ENCODE peak calls at places on chromosomes 13 and 19, in five cellular contexts. One of them, this sample, is unnamed. For H3K36me3, the result is how much of the 10 kb centered on the place peaks cover.

GRCh38 chr13:71513414-71514063 is 353.5 kb downstream of the DACH1 start:
- DNase-seq in GM23338: no peak
- DNase-seq in GM23248: no peak
- DNase-seq in CD8-positive, alpha-beta memory T cell: no peak
- DNase-seq in tibial artery: no peak
- DNase-seq in this sample: no peak

GRCh38 chr19:6580313-6580712 is 10.6 kb downstream of the CD70 start:
- DNase-seq in GM23248: peak
- DNase-seq in CD8-positive, alpha-beta memory T cell: no peak
- DNase-seq in tibial artery: no peak
- DNase-seq in GM23338: no peak
- DNase-seq in this sample: peak

GRCh38 chr13:79987323-79987722 is 353.6 kb downstream of the SPRY2 start:
- DNase-seq in GM23248: peak
- DNase-seq in GM23338: no peak
- DNase-seq in tibial artery: no peak
- DNase-seq in CD8-positive, alpha-beta memory T cell: no peak
- DNase-seq in this sample: no peak

GRCh38 chr19:5265260-5265659 is 75.4 kb downstream of the PTPRS start:
- DNase-seq in CD8-positive, alpha-beta memory T cell: no peak
- DNase-seq in tibial artery: no peak
- DNase-seq in GM23338: no peak
- DNase-seq in GM23248: no peak
- DNase-seq in this sample: no peak

GRCh38 chr19:14363203-14364097 is 17.8 kb upstream of the ADGRE5 start:
- DNase-seq in tibial artery: peak
- DNase-seq in GM23338: peak
- DNase-seq in CD8-positive, alpha-beta memory T cell: peak
- DNase-seq in GM23248: peak
- DNase-seq in this sample: peak

GRCh38 chr13:42039457-42039945 is 8.9 kb upstream of the DGKH start:
- DNase-seq in CD8-positive, alpha-beta memory T cell: no peak
- DNase-seq in tibial artery: no peak
- DNase-seq in GM23248: no peak
- DNase-seq in GM23338: no peak
- DNase-seq in this sample: no peak

GRCh38 chr13:36848228-36848982 is 29.4 kb downstream of the RFXAP start:
- DNase-seq in GM23338: peak
- DNase-seq in CD8-positive, alpha-beta memory T cell: no peak
- DNase-seq in tibial artery: no peak
- DNase-seq in GM23248: peak
- DNase-seq in this sample: no peak

GRCh38 chr13:77810430-77810829 is 108.2 kb downstream of the EDNRB start:
- DNase-seq in GM23338: peak
- DNase-seq in CD8-positive, alpha-beta memory T cell: no peak
- DNase-seq in tibial artery: no peak
- DNase-seq in GM23248: peak
- DNase-seq in this sample: peak

GRCh38 chr13:42946927-42947326 is 45.1 kb downstream of the EPSTI1 start:
- DNase-seq in GM23248: peak
- DNase-seq in GM23338: no peak
- DNase-seq in tibial artery: no peak
- DNase-seq in CD8-positive, alpha-beta memory T cell: no peak
- DNase-seq in this sample: peak

GRCh38 chr19:19554074-19555023 is 16.3 kb downstream of the CILP2 start:
- DNase-seq in GM23338: peak
- DNase-seq in CD8-positive, alpha-beta memory T cell: peak
- DNase-seq in tibial artery: no peak
- DNase-seq in GM23248: peak
- DNase-seq in this sample: peak

GRCh38 chr19:3284759-3285646 is 60.5 kb downstream of the CELF5 start:
- DNase-seq in tibial artery: no peak
- DNase-seq in GM23248: peak
- DNase-seq in CD8-positive, alpha-beta memory T cell: peak
- DNase-seq in GM23338: peak
- DNase-seq in this sample: peak

GRCh38 chr13:49443327-49443688 is 556 bp downstream of the CAB39L start:
- DNase-seq in GM23248: peak
- DNase-seq in tibial artery: no peak
- DNase-seq in GM23338: no peak
- DNase-seq in CD8-positive, alpha-beta memory T cell: no peak
- DNase-seq in this sample: peak

GRCh38 chr19:58544591-58545285 is 874 bp downstream of the TRIM28 start:
- DNase-seq in CD8-positive, alpha-beta memory T cell: peak
- DNase-seq in GM23248: peak
- DNase-seq in tibial artery: no peak
- DNase-seq in GM23338: peak
- DNase-seq in this sample: peak

GRCh38 chr13:44848956-44849748 is 140.1 kb downstream of the NUFIP1 start:
- DNase-seq in GM23248: no peak
- DNase-seq in CD8-positive, alpha-beta memory T cell: no peak
- DNase-seq in GM23338: peak
- DNase-seq in tibial artery: peak
- DNase-seq in this sample: peak

GRCh38 chr19:8367327-8368001 is 3.5 kb downstream of the ANGPTL4 start:
- DNase-seq in GM23248: peak
- DNase-seq in CD8-positive, alpha-beta memory T cell: no peak
- DNase-seq in GM23338: peak
- DNase-seq in tibial artery: peak
- DNase-seq in this sample: peak

GRCh38 chr13:51277943-51278342 is 55.7 kb downstream of the FAM124A start:
- DNase-seq in GM23338: no peak
- DNase-seq in GM23248: no peak
- DNase-seq in tibial artery: no peak
- DNase-seq in CD8-positive, alpha-beta memory T cell: no peak
- DNase-seq in this sample: no peak

GRCh38 chr19:41226053-41226873 is 7.2 kb downstream of the AXL start:
- DNase-seq in tibial artery: peak
- DNase-seq in CD8-positive, alpha-beta memory T cell: no peak
- DNase-seq in GM23338: peak
- DNase-seq in GM23248: peak
- DNase-seq in this sample: peak

GRCh38 chr19:21750586-21751128 is 16.7 kb downstream of the ZNF100 start:
- DNase-seq in GM23338: no peak
- DNase-seq in tibial artery: no peak
- DNase-seq in CD8-positive, alpha-beta memory T cell: no peak
- DNase-seq in GM23248: no peak
- DNase-seq in this sample: no peak

GRCh38 chr13:97855570-97855970 is 97.9 kb upstream of the IPO5 start:
- DNase-seq in GM23248: peak
- DNase-seq in CD8-positive, alpha-beta memory T cell: no peak
- DNase-seq in tibial artery: no peak
- DNase-seq in GM23338: peak
- DNase-seq in this sample: peak

GRCh38 chr13:43316997-43317396 is 293.6 kb downstream of the DNAJC15 start:
- DNase-seq in GM23338: peak
- DNase-seq in CD8-positive, alpha-beta memory T cell: no peak
- DNase-seq in tibial artery: peak
- DNase-seq in GM23248: peak
- DNase-seq in this sample: peak

GRCh38 chr19:4472174-4472974 is at the start of gene HDGFL2:
- DNase-seq in CD8-positive, alpha-beta memory T cell: no peak
- DNase-seq in GM23248: no peak
- DNase-seq in GM23338: no peak
- DNase-seq in tibial artery: no peak
- DNase-seq in this sample: no peak

GRCh38 chr13:29523199-29523931 is 72.1 kb downstream of the SLC7A1 start:
- DNase-seq in GM23338: no peak
- DNase-seq in GM23248: peak
- DNase-seq in CD8-positive, alpha-beta memory T cell: no peak
- DNase-seq in tibial artery: peak
- DNase-seq in this sample: peak

GRCh38 chr19:48551437-48552302 is at the start of gene SULT2B1:
- DNase-seq in GM23248: no peak
- DNase-seq in GM23338: no peak
- DNase-seq in tibial artery: no peak
- DNase-seq in CD8-positive, alpha-beta memory T cell: peak
- DNase-seq in this sample: no peak

GRCh38 chr19:41626877-41627276 is at the start of gene CEACAM4:
- DNase-seq in GM23338: no peak
- DNase-seq in CD8-positive, alpha-beta memory T cell: no peak
- DNase-seq in tibial artery: peak
- DNase-seq in GM23248: no peak
- DNase-seq in this sample: no peak

GRCh38 chr19:15213715-15214381 is 13.1 kb upstream of the NOTCH3 start:
- DNase-seq in CD8-positive, alpha-beta memory T cell: no peak
- DNase-seq in GM23248: no peak
- DNase-seq in GM23338: peak
- DNase-seq in tibial artery: peak
- DNase-seq in this sample: no peak

GRCh38 chr19:3096902-3097326 is 2.8 kb downstream of the GNA11 start:
- DNase-seq in GM23338: no peak
- DNase-seq in CD8-positive, alpha-beta memory T cell: no peak
- DNase-seq in GM23248: no peak
- DNase-seq in tibial artery: no peak
- DNase-seq in this sample: no peak

GRCh38 chr19:17560205-17560595 is 4.8 kb downstream of the COLGALT1 start:
- DNase-seq in GM23338: no peak
- DNase-seq in CD8-positive, alpha-beta memory T cell: no peak
- DNase-seq in GM23248: peak
- DNase-seq in tibial artery: no peak
- DNase-seq in this sample: peak

GRCh38 chr13:95660981-95661581 is 15.9 kb upstream of the DNAJC3 start:
- DNase-seq in GM23338: peak
- DNase-seq in tibial artery: no peak
- DNase-seq in CD8-positive, alpha-beta memory T cell: no peak
- DNase-seq in GM23248: peak
- DNase-seq in this sample: peak

GRCh38 chr19:35090160-35090794 is 25.3 kb upstream of the FXYD3 start:
- DNase-seq in CD8-positive, alpha-beta memory T cell: no peak
- DNase-seq in GM23338: peak
- DNase-seq in tibial artery: peak
- DNase-seq in GM23248: peak
- DNase-seq in this sample: peak

GRCh38 chr13:97352815-97353214 is 81.2 kb upstream of the RAP2A start:
- DNase-seq in GM23248: peak
- DNase-seq in GM23338: no peak
- DNase-seq in tibial artery: no peak
- DNase-seq in CD8-positive, alpha-beta memory T cell: no peak
- DNase-seq in this sample: no peak

GRCh38 chr19:8321760-8322637 is 703 bp downstream of the RPS28 start:
- DNase-seq in tibial artery: peak
- DNase-seq in GM23248: peak
- DNase-seq in GM23338: no peak
- DNase-seq in CD8-positive, alpha-beta memory T cell: no peak
- DNase-seq in this sample: no peak

DNA sequence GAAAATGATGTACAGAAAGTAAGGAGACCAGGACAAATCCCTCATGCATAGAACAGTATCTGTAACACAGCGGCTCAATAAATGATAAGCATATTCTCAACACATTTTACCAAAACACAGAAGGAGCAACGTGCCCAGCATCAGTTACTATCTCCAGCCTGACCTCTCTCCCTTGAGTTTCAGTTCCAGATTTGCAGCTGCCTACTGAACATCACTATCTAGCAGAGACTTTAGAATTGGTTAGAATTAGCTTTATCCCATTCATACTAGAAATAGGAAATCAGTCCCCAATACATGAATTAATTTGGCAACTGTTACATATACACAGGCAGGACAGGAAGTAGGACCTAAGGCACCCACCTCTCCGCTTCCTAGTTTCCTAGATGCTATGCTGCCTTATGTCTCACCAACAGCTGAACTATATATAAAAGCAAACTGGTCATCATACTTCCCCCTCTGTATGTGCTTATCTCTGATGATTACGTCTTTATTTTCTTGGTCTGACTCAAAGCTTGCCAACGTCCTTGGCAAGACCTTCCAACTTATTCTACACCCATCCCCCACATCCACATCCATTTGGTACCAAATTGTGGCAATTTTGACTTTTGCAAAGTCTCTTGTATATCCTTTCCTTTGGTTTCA is 61.1 kb downstream of the SACS start:
- DNase-seq in CD8-positive, alpha-beta memory T cell: no peak
- DNase-seq in GM23338: no peak
- DNase-seq in GM23248: peak
- DNase-seq in tibial artery: no peak
- DNase-seq in this sample: peak
- H3K4me3 ChIP-seq in CD8-positive, alpha-beta memory T cell: no peak
- H3K4me3 ChIP-seq in GM23338: no peak
- H3K4me3 ChIP-seq in GM23248: peak
- H3K4me3 ChIP-seq in tibial artery: no peak
- H3K4me3 ChIP-seq in this sample: peak

GRCh38 chr19:893775-894090 is 449 bp downstream of the RNU6-9 start:
- DNase-seq in tibial artery: no peak
- DNase-seq in GM23338: no peak
- DNase-seq in CD8-positive, alpha-beta memory T cell: no peak
- DNase-seq in GM23248: no peak
- DNase-seq in this sample: no peak
- H3K27ac ChIP-seq in tibial artery: peak
- H3K27ac ChIP-seq in GM23338: no peak
- H3K27ac ChIP-seq in CD8-positive, alpha-beta memory T cell: peak
- H3K27ac ChIP-seq in GM23248: peak
- H3K27ac ChIP-seq in this sample: no peak

GRCh38 chr19:47210180-47210490 is 20.9 kb downstream of the BBC3 start:
- DNase-seq in tibial artery: no peak
- DNase-seq in CD8-positive, alpha-beta memory T cell: no peak
- DNase-seq in GM23338: no peak
- DNase-seq in GM23248: no peak
- DNase-seq in this sample: no peak

GRCh38 chr19:47210689-47211316 is 20.2 kb downstream of the BBC3 start:
- DNase-seq in GM23338: peak
- DNase-seq in tibial artery: peak
- DNase-seq in GM23248: peak
- DNase-seq in CD8-positive, alpha-beta memory T cell: peak
- DNase-seq in this sample: peak

DNA sequence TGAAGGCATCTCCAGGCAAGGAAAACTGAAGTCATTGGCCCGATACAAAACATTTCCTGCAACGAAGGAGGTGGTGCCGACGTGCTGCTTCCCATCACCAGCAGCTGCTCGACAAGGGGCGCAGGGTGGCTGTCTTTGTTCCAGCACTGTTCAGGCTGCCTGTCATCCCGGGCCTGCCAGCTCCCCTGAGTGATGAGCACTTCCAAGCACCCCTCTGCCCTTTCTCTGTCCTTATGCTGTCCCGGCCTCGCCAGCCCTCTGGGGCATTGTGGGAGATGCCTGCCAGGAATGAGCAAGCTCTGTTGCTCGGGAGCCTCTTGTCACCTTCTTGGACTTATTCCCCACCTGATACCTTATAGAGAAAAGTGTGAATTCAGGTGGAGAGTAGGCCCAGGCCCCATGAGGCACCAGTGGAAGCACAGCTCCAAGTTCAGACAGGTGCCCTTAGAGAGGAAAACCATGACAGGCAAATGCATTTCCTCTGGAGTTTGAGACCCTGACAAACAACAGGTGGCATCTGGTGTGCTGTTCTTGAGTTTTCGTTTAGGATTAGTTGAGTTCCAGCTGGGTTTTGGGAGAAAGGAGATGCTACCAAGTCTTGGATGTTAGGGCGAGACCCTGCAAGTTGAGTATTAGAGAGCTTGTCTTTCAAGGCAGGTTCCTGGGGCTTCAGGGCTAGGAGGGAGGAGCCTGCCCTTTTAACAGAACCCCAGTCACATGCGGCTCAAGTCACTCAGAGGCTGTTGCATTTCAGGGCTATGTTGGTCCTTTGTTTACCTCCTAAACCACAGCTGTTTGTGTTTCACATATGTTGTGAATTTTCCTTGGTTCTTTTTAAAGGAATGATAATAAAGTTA is 21.4 kb downstream of the BBC3 start:
- DNase-seq in GM23338: peak
- DNase-seq in CD8-positive, alpha-beta memory T cell: no peak
- DNase-seq in GM23248: no peak
- DNase-seq in tibial artery: no peak
- DNase-seq in this sample: peak
- H3K36me3 ChIP-seq in GM23338: under half
- H3K36me3 ChIP-seq in CD8-positive, alpha-beta memory T cell: under half
- H3K36me3 ChIP-seq in GM23248: under half
- H3K36me3 ChIP-seq in tibial artery: under half
- H3K36me3 ChIP-seq in this sample: under half

GRCh38 chr19:51600940-51601575 is 29.1 kb downstream of the SIGLEC5 start:
- DNase-seq in CD8-positive, alpha-beta memory T cell: no peak
- DNase-seq in GM23248: no peak
- DNase-seq in tibial artery: no peak
- DNase-seq in GM23338: peak
- DNase-seq in this sample: no peak
- H3K4me3 ChIP-seq in CD8-positive, alpha-beta memory T cell: no peak
- H3K4me3 ChIP-seq in GM23248: no peak
- H3K4me3 ChIP-seq in tibial artery: no peak
- H3K4me3 ChIP-seq in GM23338: peak
- H3K4me3 ChIP-seq in this sample: no peak

This sample was measured in fibroblast of lung.